ENCODE peak calls at places on chromosome 7, in seven cellular contexts. R is H1, Z is body of pancreas, B is tibial artery, I is heart right ventricle, J is neural progenitor cell, D is SK-N-SH. L is an unnamed sample.
A peak's percentile ranks its signal among the peaks of the same experiment; 100 is the strongest.

GRCh38 chr7:106347229-106347833 is 62.5 kb upstream of the NAMPT start:
- DNase-seq in R (no peak), Z (no peak), B (no peak), I (no peak), J (no peak), D (no peak), L (no peak)

GRCh38 chr7:136868496-136869005 is at the start of gene CHRM2:
- DNase-seq in R (no peak), Z (no peak), B (no peak), I (no peak), J (peak; percentile 64), D (peak; percentile 55), L (peak; percentile 26)

GRCh38 chr7:2438181-2438580 is 34.8 kb downstream of the CHST12 start:
- DNase-seq in R (no peak), Z (no peak), B (peak; percentile 62), I (no peak), J (no peak), D (no peak), L (peak; percentile 27)

GRCh38 chr7:2843191-2843685 is 870 bp downstream of the GNA12 start:
- DNase-seq in R (no peak), Z (no peak), B (no peak), I (no peak), J (no peak), D (no peak), L (no peak)

GRCh38 chr7:75642810-75643486 is 95.8 kb downstream of the HIP1 start:
- DNase-seq in R (no peak), Z (peak; percentile 64), B (peak; percentile 45), I (no peak), J (peak; percentile 85), D (peak; percentile 70), L (no peak)

GRCh38 chr7:1715671-1716074 is 45.6 kb downstream of the ELFN1 start:
- DNase-seq in R (no peak), Z (no peak), B (no peak), I (no peak), J (no peak), D (no peak), L (no peak)

GRCh38 chr7:155694846-155695245 is 50.4 kb downstream of the RBM33 start:
- DNase-seq in R (no peak), Z (no peak), B (no peak), I (no peak), J (no peak), D (no peak), L (no peak)

GRCh38 chr7:29486191-29486700 is 77.4 kb upstream of the PRR15 start:
- DNase-seq in R (no peak), Z (no peak), B (no peak), I (no peak), J (no peak), D (no peak), L (no peak)

GRCh38 chr7:66542049-66542448 is 86.6 kb upstream of the KCTD7 start:
- DNase-seq in R (no peak), Z (no peak), B (no peak), I (no peak), J (no peak), D (no peak), L (no peak)

GRCh38 chr7:2512713-2513112 is 6.9 kb upstream of the LFNG start:
- DNase-seq in R (no peak), Z (no peak), B (no peak), I (no peak), J (no peak), D (no peak), L (no peak)

GRCh38 chr7:12683678-12684077 is 3.8 kb upstream of the ARL4A start:
- DNase-seq in R (no peak), Z (no peak), B (no peak), I (no peak), J (no peak), D (peak; percentile 39), L (no peak)

GRCh38 chr7:134514663-134515062 is 12.7 kb upstream of the AKR1B10 start:
- DNase-seq in R (no peak), Z (no peak), B (no peak), I (peak; percentile 41), J (peak; percentile 81), D (peak; percentile 68), L (no peak)

DNA sequence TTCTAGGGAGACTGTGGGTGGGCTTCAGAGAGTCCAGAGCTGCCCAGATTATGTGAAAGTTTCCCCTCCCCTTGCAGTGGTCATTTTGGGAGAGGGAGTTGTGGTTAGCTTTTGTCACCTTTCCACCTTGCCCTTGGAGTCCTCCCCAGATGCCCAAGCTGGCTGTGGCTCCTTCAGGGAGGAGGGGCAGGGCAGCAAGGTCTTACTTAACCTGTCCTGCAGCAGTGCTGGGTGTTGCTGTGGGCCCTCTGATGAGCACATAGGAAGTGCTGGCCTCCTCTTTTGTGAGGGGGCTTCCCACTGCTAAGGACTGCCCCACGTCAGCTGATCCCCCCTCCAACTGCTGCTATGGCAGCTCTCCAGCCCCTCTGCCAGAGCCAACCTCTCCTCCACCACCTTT is 17.6 kb upstream of the AQP1 start:
- DNase-seq in R (no peak), Z (peak; percentile 35), B (no peak), I (no peak), J (no peak), D (no peak), L (no peak)
- H3K4me1 ChIP-seq in R (no peaks in the 10 kb centered on the region), Z (peaks cover 73% of the 10 kb centered on the region), B (peaks cover 68% of the 10 kb centered on the region), I (peaks cover 60% of the 10 kb centered on the region), J (no peaks in the 10 kb centered on the region), D (peaks cover 16% of the 10 kb centered on the region), L (peaks cover 72% of the 10 kb centered on the region)

DNA sequence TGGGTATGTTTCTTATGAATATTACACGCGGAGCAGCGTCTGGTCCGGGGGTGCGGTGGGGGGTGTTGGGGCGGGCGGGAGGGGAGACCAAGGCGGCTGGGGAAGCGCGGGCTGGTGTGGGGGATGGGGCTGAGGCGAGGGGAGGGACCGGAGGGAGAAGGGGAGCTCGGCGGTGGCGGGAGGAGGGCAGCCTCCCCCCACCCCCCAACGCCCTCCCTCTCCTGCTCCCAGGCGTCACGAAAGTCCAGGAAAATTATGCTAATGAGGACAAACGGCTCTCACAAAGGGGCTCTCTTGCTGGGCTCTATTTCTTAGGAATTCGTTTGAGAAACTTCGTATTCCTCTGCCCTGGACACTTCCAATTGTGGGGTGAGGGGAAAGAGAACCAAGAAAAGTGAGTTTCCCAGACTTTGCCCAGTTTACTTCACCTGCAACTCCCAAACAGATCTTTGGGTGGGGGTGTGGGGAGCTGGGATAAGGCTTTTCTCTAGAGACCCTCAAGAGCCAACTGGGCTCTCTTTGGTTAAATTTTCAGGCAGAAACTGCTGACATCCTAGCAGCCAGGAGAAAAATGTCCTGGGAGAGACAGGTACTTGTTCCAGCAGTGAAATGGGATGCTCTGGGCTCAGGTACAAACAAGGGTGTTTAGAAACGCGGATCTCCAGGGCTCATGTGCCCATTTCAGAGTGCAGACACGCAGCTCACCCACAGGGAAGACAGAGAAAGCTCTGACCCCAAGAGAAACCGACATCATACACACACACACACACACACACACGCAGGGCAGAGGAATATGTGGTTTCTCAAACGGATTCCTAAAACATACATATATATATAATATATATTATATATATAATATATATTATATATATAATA is 11.7 kb upstream of the HOXA2 start:
- DNase-seq in R (no peak), Z (no peak), B (no peak), I (no peak), J (no peak), D (peak; percentile 52), L (no peak)
- H3K27me3 ChIP-seq in R (peaks cover 96% of the 10 kb centered on the region), Z (peaks cover 21% of the 10 kb centered on the region), B (no peaks in the 10 kb centered on the region), I (peaks cover 99% of the 10 kb centered on the region), J (peaks cover 100% of the 10 kb centered on the region), D (peaks cover 94% of the 10 kb centered on the region), L (peaks cover 98% of the 10 kb centered on the region)

DNA sequence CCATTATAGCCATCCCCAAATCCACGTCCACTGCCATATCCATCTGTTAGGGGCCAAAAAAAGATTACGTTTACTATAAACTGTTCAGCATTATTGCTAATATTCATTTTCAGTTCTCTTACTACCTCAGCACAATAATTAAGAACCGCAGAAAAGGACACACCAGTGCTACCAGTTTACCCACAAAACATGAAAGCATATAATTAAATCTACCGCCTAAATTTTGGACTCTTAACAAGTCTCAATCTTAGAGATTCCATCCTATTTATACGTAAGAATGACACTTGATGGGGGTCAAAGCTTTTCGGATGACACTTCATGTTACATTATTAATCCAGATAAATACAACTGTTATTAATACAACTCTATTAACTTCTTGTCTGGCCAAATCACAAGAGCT is 4.7 kb downstream of the HNRNPA2B1 start:
- DNase-seq in R (no peak), Z (no peak), B (no peak), I (no peak), J (no peak), D (no peak), L (no peak)
- H3K4me1 ChIP-seq in R (no peaks in the 10 kb centered on the region), Z (peaks cover 66% of the 10 kb centered on the region), B (peaks cover 69% of the 10 kb centered on the region), I (peaks cover 71% of the 10 kb centered on the region), J (peaks cover 38% of the 10 kb centered on the region), D (peaks cover 35% of the 10 kb centered on the region), L (peaks cover 94% of the 10 kb centered on the region)

GRCh38 chr7:145293793-145294153 is 457.9 kb upstream of the TPK1 start:
- DNase-seq in R (no peak), Z (no peak), B (no peak), I (no peak), J (no peak), D (no peak), L (no peak)

GRCh38 chr7:145289384-145289783 is 453.5 kb upstream of the TPK1 start:
- DNase-seq in R (no peak), Z (no peak), B (no peak), I (no peak), J (no peak), D (no peak), L (no peak)

DNA sequence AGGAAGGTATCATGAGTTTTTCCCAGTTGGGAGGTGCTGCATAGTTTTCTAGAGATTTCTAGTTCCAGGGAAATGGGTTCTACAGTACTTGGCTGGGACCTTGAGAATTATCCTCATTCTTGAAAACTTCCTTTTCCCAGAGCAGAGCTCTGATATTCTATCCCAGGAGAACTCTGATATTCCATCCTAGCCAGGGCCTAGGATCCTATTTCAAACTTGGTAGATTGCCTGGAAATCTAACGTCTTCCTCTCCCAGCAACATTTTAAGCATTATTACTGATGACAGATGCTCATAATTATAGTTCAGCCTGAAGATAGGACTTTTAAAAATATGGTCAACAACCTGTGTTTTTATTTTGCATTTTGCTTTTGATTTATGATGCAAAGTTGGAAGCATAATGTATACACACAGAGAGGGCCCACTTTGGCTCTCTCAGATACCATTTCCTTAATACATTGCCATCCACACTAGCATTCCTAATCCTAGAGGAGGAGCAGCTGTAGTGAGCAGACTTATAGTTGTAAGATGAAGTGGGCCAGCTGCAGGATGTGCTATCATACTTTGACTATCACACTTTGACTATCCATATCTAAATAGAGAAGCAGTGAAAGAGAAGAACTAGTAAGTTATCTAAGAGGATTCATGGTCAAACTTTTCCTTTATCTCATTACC is 457.4 kb upstream of the TPK1 start:
- DNase-seq in R (no peak), Z (no peak), B (no peak), I (no peak), J (no peak), D (no peak), L (no peak)
- H3K27me3 ChIP-seq in R (no peaks in the 10 kb centered on the region), Z (no peaks in the 10 kb centered on the region), B (no peaks in the 10 kb centered on the region), I (no peaks in the 10 kb centered on the region), J (no peaks in the 10 kb centered on the region), D (no peaks in the 10 kb centered on the region), L (no peaks in the 10 kb centered on the region)